ENCODE peak calls at places on chromosomes 16 and 17, in eight cellular contexts. J is HCT116, M is A549, L is endothelial cell of umbilical vein, I is HepG2, E is GM12878, K is K562, A is H1. O is an unnamed sample.

GRCh38 chr16:2983706-2984136 is 3.5 kb upstream of the PKMYT1 start:
- DNase-seq in J (peak), M (peak), L (peak), I (peak), E (no peak), K (peak), A (no peak), O (peak)

GRCh38 chr16:84610385-84610784 is 7.5 kb downstream of the COTL1 start:
- DNase-seq in J (no peak), M (peak), L (no peak), I (no peak), E (no peak), K (peak), A (no peak), O (no peak)

GRCh38 chr16:78669994-78670393 is 570.5 kb downstream of the WWOX start:
- DNase-seq in J (no peak), M (no peak), L (no peak), I (no peak), E (no peak), K (no peak), A (no peak), O (no peak)

GRCh38 chr17:68319420-68320162 is 28.3 kb downstream of the ARSG start:
- DNase-seq in J (no peak), M (no peak), L (no peak), I (no peak), E (peak), K (no peak), A (no peak), O (peak)

GRCh38 chr17:39852239-39852638 is 11.9 kb downstream of the IKZF3 start:
- DNase-seq in J (no peak), M (no peak), L (no peak), I (no peak), E (no peak), K (peak), A (no peak), O (peak)

GRCh38 chr17:2415081-2415480 is 14.2 kb upstream of the MNT start:
- DNase-seq in J (no peak), M (no peak), L (no peak), I (no peak), E (no peak), K (no peak), A (no peak), O (no peak)

GRCh38 chr17:83053021-83053778 is 26.2 kb upstream of the METRNL start:
- DNase-seq in J (no peak), M (no peak), L (peak), I (no peak), E (no peak), K (no peak), A (no peak), O (no peak)

GRCh38 chr16:73214825-73215481 is 167.0 kb upstream of the ZFHX3 start:
- DNase-seq in J (no peak), M (no peak), L (no peak), I (no peak), E (no peak), K (no peak), A (no peak), O (no peak)

GRCh38 chr17:73261952-73262675 is 434 bp upstream of the CPSF4L start:
- DNase-seq in J (no peak), M (no peak), L (no peak), I (peak), E (no peak), K (no peak), A (peak), O (peak)

GRCh38 chr16:3610698-3611144 is 685 bp downstream of the SLX4 start:
- DNase-seq in J (no peak), M (no peak), L (peak), I (no peak), E (no peak), K (no peak), A (no peak), O (peak)

GRCh38 chr17:3695723-3696411 is at the start of gene P2RX5:
- DNase-seq in J (no peak), M (no peak), L (peak), I (no peak), E (no peak), K (peak), A (no peak), O (peak)

GRCh38 chr16:86517652-86518258 is 7.4 kb downstream of the FOXF1 start:
- DNase-seq in J (peak), M (peak), L (peak), I (peak), E (no peak), K (peak), A (no peak), O (peak)

GRCh38 chr16:69423189-69423588 is 1.2 kb upstream of the CYB5B start:
- DNase-seq in J (no peak), M (no peak), L (no peak), I (no peak), E (no peak), K (no peak), A (no peak), O (peak)

DNA sequence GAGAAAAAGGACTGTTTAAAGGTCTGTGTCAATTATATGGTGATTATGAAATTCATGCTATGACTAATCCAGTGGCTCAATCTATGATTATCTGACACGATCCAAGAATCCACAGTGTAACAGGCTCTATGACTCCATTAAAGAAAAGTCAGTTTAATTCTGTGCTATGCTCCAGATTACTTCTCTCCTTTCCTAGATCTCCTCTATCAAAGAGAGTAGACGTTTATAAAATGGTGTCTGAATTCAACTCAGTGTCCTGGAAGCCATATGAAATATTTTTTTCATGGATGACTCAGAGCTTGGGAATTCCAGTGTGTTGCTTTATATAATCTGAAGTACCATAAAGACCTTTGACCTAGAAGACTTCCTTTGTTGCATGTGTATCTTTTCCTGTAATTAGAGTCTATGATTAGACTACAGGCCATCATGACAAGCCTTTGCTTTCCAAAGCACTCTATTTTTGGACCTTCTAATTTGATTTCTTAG is 27.0 kb upstream of the NF1 start:
- DNase-seq in J (peak), M (peak), L (peak), I (peak), E (no peak), K (no peak), A (no peak), O (peak)
- TF ChIP-seq MAX in J (no peak), M (no peak), L (no peak), I (no peak), E (no peak), K (no peak), A (no peak), O (no peak)

GRCh38 chr17:66611397-66611796 is 223.5 kb upstream of the CACNG5 start:
- DNase-seq in J (no peak), M (no peak), L (no peak), I (no peak), E (no peak), K (no peak), A (no peak), O (no peak)
- TF ChIP-seq POLR2A in J (no peak), M (no peak), L (no peak), I (no peak), E (no peak), K (no peak), A (no peak), O (no peak)

GRCh38 chr17:8631554-8631877 is 991 bp upstream of the MYH10 start:
- DNase-seq in J (peak), M (no peak), L (no peak), I (no peak), E (no peak), K (no peak), A (no peak), O (no peak)
- TF ChIP-seq MAX in J (no peak), M (no peak), L (no peak), I (no peak), E (no peak), K (no peak), A (no peak), O (no peak)

GRCh38 chr17:32124985-32125847 is 17.1 kb upstream of the RHOT1 start:
- DNase-seq in J (no peak), M (peak), L (no peak), I (no peak), E (no peak), K (no peak), A (no peak), O (no peak)
- TF ChIP-seq POLR2A in J (no peak), M (no peak), L (no peak), I (no peak), E (no peak), K (no peak), A (no peak), O (no peak)

GRCh38 chr17:49223517-49224197 is 6.9 kb downstream of the PHOSPHO1 start:
- DNase-seq in J (peak), M (peak), L (no peak), I (no peak), E (no peak), K (peak), A (no peak), O (peak)
- TF ChIP-seq MAX in J (no peak), M (no peak), L (no peak), I (no peak), E (no peak), K (no peak), A (no peak), O (no peak)

DNA sequence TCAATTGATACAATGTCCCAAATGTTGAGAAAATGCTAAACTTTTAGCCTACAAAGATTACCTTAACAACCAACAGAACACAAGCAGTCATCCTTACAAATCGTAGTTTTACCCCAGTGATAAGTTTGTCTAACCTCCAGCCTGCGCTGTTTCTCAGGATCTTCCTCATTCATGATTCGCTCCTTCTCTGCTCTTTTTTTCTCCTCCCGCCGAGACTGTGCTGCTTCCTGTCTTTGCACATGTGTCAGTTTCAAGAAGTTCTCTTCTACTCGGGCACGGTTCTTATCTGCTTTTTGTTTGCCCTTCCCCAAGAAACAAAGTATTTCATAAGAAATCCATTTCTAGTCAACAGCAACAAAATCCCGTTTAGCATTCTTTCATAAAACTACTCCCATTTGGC is 10.2 kb upstream of the STRADA start:
- DNase-seq in J (no peak), M (no peak), L (no peak), I (no peak), E (no peak), K (no peak), A (no peak), O (peak)
- TF ChIP-seq POLR2A in J (no peak), M (no peak), L (no peak), I (no peak), E (no peak), K (no peak), A (no peak), O (no peak)

GRCh38 chr16:57741660-57742191 is 6.2 kb downstream of the KATNB1 start:
- DNase-seq in J (no peak), M (no peak), L (no peak), I (no peak), E (no peak), K (no peak), A (no peak), O (no peak)

GRCh38 chr16:57743886-57744645 is 8.5 kb downstream of the KATNB1 start:
- DNase-seq in J (no peak), M (no peak), L (no peak), I (no peak), E (no peak), K (no peak), A (no peak), O (no peak)

GRCh38 chr16:57740423-57741071 is 5.0 kb downstream of the KATNB1 start:
- DNase-seq in J (no peak), M (no peak), L (no peak), I (no peak), E (no peak), K (no peak), A (no peak), O (no peak)

GRCh38 chr16:57743458-57743857 is 7.9 kb downstream of the KATNB1 start:
- DNase-seq in J (no peak), M (no peak), L (no peak), I (no peak), E (no peak), K (no peak), A (no peak), O (no peak)

DNA sequence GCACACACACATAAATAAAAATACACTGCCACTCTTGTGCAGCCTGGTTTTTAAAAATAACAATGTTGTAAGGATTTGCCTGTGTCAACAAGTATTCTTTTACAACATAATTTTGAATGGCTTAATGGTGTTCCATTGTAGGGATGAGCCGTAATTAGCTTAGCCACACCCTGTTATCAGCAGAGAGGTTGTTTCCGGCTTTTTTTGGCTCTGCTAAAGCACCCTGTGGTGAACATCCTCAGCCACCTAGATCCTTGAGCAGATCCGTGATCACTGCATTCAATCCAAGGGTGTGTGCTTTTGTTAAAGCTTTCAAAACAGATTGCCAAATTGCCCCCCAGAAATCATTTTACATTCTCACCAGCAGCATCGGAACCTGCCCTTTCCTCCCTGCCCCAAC is 7.0 kb downstream of the KATNB1 start:
- DNase-seq in J (no peak), M (no peak), L (no peak), I (no peak), E (no peak), K (peak), A (no peak), O (no peak)
- TF ChIP-seq MAX in J (no peak), M (no peak), L (no peak), I (no peak), E (no peak), K (no peak), A (no peak), O (no peak)

GRCh38 chr17:16259926-16260325 is 42.9 kb downstream of the PIGL start:
- DNase-seq in J (no peak), M (no peak), L (no peak), I (no peak), E (no peak), K (no peak), A (no peak), O (no peak)

GRCh38 chr17:16251556-16251955 is 34.5 kb downstream of the PIGL start:
- DNase-seq in J (no peak), M (no peak), L (no peak), I (no peak), E (no peak), K (no peak), A (no peak), O (no peak)

GRCh38 chr17:16251043-16251442 is 34.0 kb downstream of the PIGL start:
- DNase-seq in J (no peak), M (no peak), L (no peak), I (no peak), E (no peak), K (no peak), A (no peak), O (no peak)

GRCh38 chr17:16258916-16259315 is 41.9 kb downstream of the PIGL start:
- DNase-seq in J (no peak), M (no peak), L (no peak), I (no peak), E (no peak), K (no peak), A (no peak), O (peak)

DNA sequence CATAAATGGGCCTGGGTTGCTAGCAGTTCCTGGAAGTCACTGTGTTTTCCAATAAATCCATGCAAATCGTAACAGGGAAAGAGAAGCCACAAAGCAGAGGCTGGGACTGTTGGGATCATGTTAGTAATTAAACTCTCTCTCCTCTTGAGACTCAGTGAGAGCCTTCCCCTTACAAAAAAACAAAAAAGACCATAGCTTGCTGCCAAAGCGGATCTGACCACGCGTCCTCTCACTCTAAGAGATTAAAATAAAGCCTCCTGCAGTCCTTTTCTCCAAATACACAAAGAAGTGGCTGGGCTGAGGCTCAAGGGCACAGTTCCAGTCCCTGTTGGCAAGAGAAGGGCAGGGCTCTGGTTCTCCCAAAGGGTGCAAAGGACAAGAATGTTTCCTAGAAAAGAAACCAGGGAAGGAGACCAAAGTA is 38.5 kb downstream of the PIGL start:
- DNase-seq in J (no peak), M (no peak), L (peak), I (peak), E (no peak), K (no peak), A (peak), O (no peak)
- TF ChIP-seq POLR2A in J (no peak), M (no peak), L (no peak), I (no peak), E (no peak), K (no peak), A (no peak), O (no peak)

GRCh38 chr16:11794991-11795886 is 1.8 kb downstream of the ZC3H7A start:
- DNase-seq in J (no peak), M (no peak), L (no peak), I (no peak), E (no peak), K (no peak), A (no peak), O (no peak)
- TF ChIP-seq MAX in J (no peak), M (no peak), L (no peak), I (no peak), E (no peak), K (no peak), A (no peak), O (no peak)

O was measured in NB4.